ENCODE peak calls at places on chromosomes 12 and 14, in seven cellular contexts. One of them, this sample, is unnamed.

GRCh38 chr14:96362071-96362964 is 823 bp downstream of the ATG2B start:
- DNase-seq in stimulated activated CD4-positive, alpha-beta T cell treated with anti-CD3 and anti-CD28 coated beads, TNF-alpha, amount 100 ng/mL, for 1 hour: peak; percentile 10
- DNase-seq in NCI-H774: peak; percentile 73
- DNase-seq in activated CD4-positive, alpha-beta T cell treated with anti-CD3 and anti-CD28 coated beads for 1 hour: peak; percentile 11
- DNase-seq in A549: peak; percentile 37
- DNase-seq in right lobe of liver: no peak
- DNase-seq in ureter: peak; percentile 57
- DNase-seq in this sample: peak; percentile 74

GRCh38 chr14:57086271-57087162 is 182.2 kb downstream of the EXOC5 start:
- DNase-seq in stimulated activated CD4-positive, alpha-beta T cell treated with anti-CD3 and anti-CD28 coated beads, TNF-alpha, amount 100 ng/mL, for 1 hour: no peak
- DNase-seq in NCI-H774: no peak
- DNase-seq in activated CD4-positive, alpha-beta T cell treated with anti-CD3 and anti-CD28 coated beads for 1 hour: no peak
- DNase-seq in A549: no peak
- DNase-seq in right lobe of liver: no peak
- DNase-seq in ureter: no peak
- DNase-seq in this sample: no peak

GRCh38 chr14:104343690-104344640 is 205.6 kb downstream of the KIF26A start:
- DNase-seq in stimulated activated CD4-positive, alpha-beta T cell treated with anti-CD3 and anti-CD28 coated beads, TNF-alpha, amount 100 ng/mL, for 1 hour: no peak
- DNase-seq in NCI-H774: no peak
- DNase-seq in activated CD4-positive, alpha-beta T cell treated with anti-CD3 and anti-CD28 coated beads for 1 hour: no peak
- DNase-seq in A549: no peak
- DNase-seq in right lobe of liver: no peak
- DNase-seq in ureter: peak; percentile 29
- DNase-seq in this sample: no peak

GRCh38 chr14:88242426-88242825 is 80.6 kb downstream of the KCNK10 start:
- DNase-seq in stimulated activated CD4-positive, alpha-beta T cell treated with anti-CD3 and anti-CD28 coated beads, TNF-alpha, amount 100 ng/mL, for 1 hour: no peak
- DNase-seq in NCI-H774: no peak
- DNase-seq in activated CD4-positive, alpha-beta T cell treated with anti-CD3 and anti-CD28 coated beads for 1 hour: no peak
- DNase-seq in A549: no peak
- DNase-seq in right lobe of liver: no peak
- DNase-seq in ureter: no peak
- DNase-seq in this sample: no peak

GRCh38 chr12:67151891-67152290 is 117.3 kb upstream of the CAND1 start:
- DNase-seq in stimulated activated CD4-positive, alpha-beta T cell treated with anti-CD3 and anti-CD28 coated beads, TNF-alpha, amount 100 ng/mL, for 1 hour: no peak
- DNase-seq in NCI-H774: no peak
- DNase-seq in activated CD4-positive, alpha-beta T cell treated with anti-CD3 and anti-CD28 coated beads for 1 hour: no peak
- DNase-seq in A549: no peak
- DNase-seq in right lobe of liver: no peak
- DNase-seq in ureter: no peak
- DNase-seq in this sample: no peak

GRCh38 chr12:118038122-118038521 is 21.6 kb downstream of the RFC5 start:
- DNase-seq in stimulated activated CD4-positive, alpha-beta T cell treated with anti-CD3 and anti-CD28 coated beads, TNF-alpha, amount 100 ng/mL, for 1 hour: no peak
- DNase-seq in NCI-H774: peak; percentile 65
- DNase-seq in activated CD4-positive, alpha-beta T cell treated with anti-CD3 and anti-CD28 coated beads for 1 hour: no peak
- DNase-seq in A549: no peak
- DNase-seq in right lobe of liver: no peak
- DNase-seq in ureter: no peak
- DNase-seq in this sample: no peak

GRCh38 chr12:91877022-91877421 is 268.6 kb downstream of the BTG1 start:
- DNase-seq in stimulated activated CD4-positive, alpha-beta T cell treated with anti-CD3 and anti-CD28 coated beads, TNF-alpha, amount 100 ng/mL, for 1 hour: peak; percentile 70
- DNase-seq in NCI-H774: peak; percentile 32
- DNase-seq in activated CD4-positive, alpha-beta T cell treated with anti-CD3 and anti-CD28 coated beads for 1 hour: peak; percentile 81
- DNase-seq in A549: no peak
- DNase-seq in right lobe of liver: peak; percentile 51
- DNase-seq in ureter: peak; percentile 59
- DNase-seq in this sample: no peak

GRCh38 chr12:41014643-41015020 is 173.5 kb upstream of the PDZRN4 start:
- DNase-seq in stimulated activated CD4-positive, alpha-beta T cell treated with anti-CD3 and anti-CD28 coated beads, TNF-alpha, amount 100 ng/mL, for 1 hour: no peak
- DNase-seq in NCI-H774: no peak
- DNase-seq in activated CD4-positive, alpha-beta T cell treated with anti-CD3 and anti-CD28 coated beads for 1 hour: no peak
- DNase-seq in A549: peak; percentile 3
- DNase-seq in right lobe of liver: no peak
- DNase-seq in ureter: no peak
- DNase-seq in this sample: no peak

GRCh38 chr12:98733667-98734350 is 88.7 kb downstream of the APAF1 start:
- DNase-seq in stimulated activated CD4-positive, alpha-beta T cell treated with anti-CD3 and anti-CD28 coated beads, TNF-alpha, amount 100 ng/mL, for 1 hour: no peak
- DNase-seq in NCI-H774: no peak
- DNase-seq in activated CD4-positive, alpha-beta T cell treated with anti-CD3 and anti-CD28 coated beads for 1 hour: no peak
- DNase-seq in A549: no peak
- DNase-seq in right lobe of liver: no peak
- DNase-seq in ureter: no peak
- DNase-seq in this sample: no peak

GRCh38 chr12:93722757-93723567 is 45.8 kb downstream of the CRADD start:
- DNase-seq in stimulated activated CD4-positive, alpha-beta T cell treated with anti-CD3 and anti-CD28 coated beads, TNF-alpha, amount 100 ng/mL, for 1 hour: no peak
- DNase-seq in NCI-H774: no peak
- DNase-seq in activated CD4-positive, alpha-beta T cell treated with anti-CD3 and anti-CD28 coated beads for 1 hour: no peak
- DNase-seq in A549: no peak
- DNase-seq in right lobe of liver: no peak
- DNase-seq in ureter: no peak
- DNase-seq in this sample: peak; percentile 75

GRCh38 chr14:99393059-99393655 is 87.5 kb downstream of the SETD3 start:
- DNase-seq in stimulated activated CD4-positive, alpha-beta T cell treated with anti-CD3 and anti-CD28 coated beads, TNF-alpha, amount 100 ng/mL, for 1 hour: no peak
- DNase-seq in NCI-H774: no peak
- DNase-seq in activated CD4-positive, alpha-beta T cell treated with anti-CD3 and anti-CD28 coated beads for 1 hour: no peak
- DNase-seq in A549: peak; percentile 61
- DNase-seq in right lobe of liver: peak; percentile 58
- DNase-seq in ureter: no peak
- DNase-seq in this sample: peak; percentile 45

GRCh38 chr12:94980577-94980976 is 22.9 kb downstream of the NDUFA12 start:
- DNase-seq in stimulated activated CD4-positive, alpha-beta T cell treated with anti-CD3 and anti-CD28 coated beads, TNF-alpha, amount 100 ng/mL, for 1 hour: no peak
- DNase-seq in NCI-H774: no peak
- DNase-seq in activated CD4-positive, alpha-beta T cell treated with anti-CD3 and anti-CD28 coated beads for 1 hour: no peak
- DNase-seq in A549: no peak
- DNase-seq in right lobe of liver: no peak
- DNase-seq in ureter: no peak
- DNase-seq in this sample: no peak

GRCh38 chr12:75721231-75721641 is 209.8 kb upstream of the KRR1 start:
- DNase-seq in stimulated activated CD4-positive, alpha-beta T cell treated with anti-CD3 and anti-CD28 coated beads, TNF-alpha, amount 100 ng/mL, for 1 hour: no peak
- DNase-seq in NCI-H774: no peak
- DNase-seq in activated CD4-positive, alpha-beta T cell treated with anti-CD3 and anti-CD28 coated beads for 1 hour: no peak
- DNase-seq in A549: no peak
- DNase-seq in right lobe of liver: no peak
- DNase-seq in ureter: no peak
- DNase-seq in this sample: no peak